ENCODE peak calls at places on chromosome 17, in four cellular contexts. U is heart left ventricle; A is T-helper 17 cell; L is stimulated activated CD8-positive, alpha-beta memory T cell treated with anti-CD3 and anti-CD28 coated beads, Interleukin-7, amount 100 ng/mL, for 1 hour. J is an unnamed sample.

GRCh38 chr17:63399856-63400255 is 46.2 kb downstream of the CYB561 start:
- DNase-seq in U (peak; percentile 85), A (no peak), L (no peak), J (no peak)

GRCh38 chr17:46072998-46073397 is 73.9 kb downstream of the STH start:
- DNase-seq in U (no peak), A (no peak), L (no peak), J (no peak)

GRCh38 chr17:80252871-80253270 is 7.8 kb upstream of the RNF213 start:
- DNase-seq in U (no peak), A (peak; percentile 72), L (peak; percentile 68), J (peak; percentile 90)

GRCh38 chr17:12806630-12807029 is 17.3 kb downstream of the ARHGAP44 start:
- DNase-seq in U (no peak), A (no peak), L (no peak), J (no peak)

GRCh38 chr17:37110012-37110701 is 161.4 kb downstream of the AATF start:
- DNase-seq in U (no peak), A (no peak), L (no peak), J (no peak)

GRCh38 chr17:1888741-1889140 is 58.9 kb downstream of the RPA1 start:
- DNase-seq in U (no peak), A (no peak), L (no peak), J (no peak)

GRCh38 chr17:35313875-35314409 is 59.5 kb downstream of the SLFN11 start:
- DNase-seq in U (peak; percentile 73), A (no peak), L (no peak), J (no peak)

GRCh38 chr17:57447357-57448019 is 191.2 kb downstream of the MSI2 start:
- DNase-seq in U (no peak), A (no peak), L (no peak), J (no peak)

GRCh38 chr17:34504814-34505484 is 74.4 kb upstream of the TMEM132E start:
- DNase-seq in U (no peak), A (no peak), L (no peak), J (no peak)

GRCh38 chr17:78915872-78916632 is 9.1 kb downstream of the TIMP2 start:
- DNase-seq in U (peak; percentile 87), A (no peak), L (no peak), J (no peak)

GRCh38 chr17:48100591-48101011 is 677 bp downstream of the CBX1 start:
- DNase-seq in U (peak; percentile 57), A (no peak), L (no peak), J (no peak)

GRCh38 chr17:3750926-3751325 is 27.2 kb downstream of the HASPIN start:
- DNase-seq in U (no peak), A (no peak), L (no peak), J (peak; percentile 76)

GRCh38 chr17:72711531-72712310 is 380.8 kb downstream of the SLC39A11 start:
- DNase-seq in U (no peak), A (no peak), L (no peak), J (no peak)

GRCh38 chr17:56592487-56593072 is 919 bp upstream of the NOG start:
- DNase-seq in U (peak; percentile 35), A (peak; percentile 53), L (peak; percentile 49), J (peak; percentile 59)

GRCh38 chr17:57557793-57558681 is 187.1 kb downstream of the CCDC182 start:
- DNase-seq in U (no peak), A (no peak), L (no peak), J (no peak)

GRCh38 chr17:77373298-77374169 is 232.8 kb downstream of the SEC14L1 start:
- DNase-seq in U (no peak), A (no peak), L (no peak), J (peak; percentile 56)

GRCh38 chr17:2057714-2058520 is 3.0 kb downstream of the HIC1 start:
- DNase-seq in U (no peak), A (no peak), L (no peak), J (no peak)

GRCh38 chr17:56125830-56126819 is 27.1 kb upstream of the ANKFN1 start:
- DNase-seq in U (no peak), A (no peak), L (no peak), J (no peak)

GRCh38 chr17:77571562-77571981 is 386.9 kb upstream of the TNRC6C start:
- DNase-seq in U (no peak), A (no peak), L (no peak), J (no peak)

GRCh38 chr17:2171725-2172446 is 117.0 kb downstream of the HIC1 start:
- DNase-seq in U (peak; percentile 84), A (no peak), L (no peak), J (no peak)

GRCh38 chr17:49747632-49748031 is 16.3 kb downstream of the FAM117A start:
- DNase-seq in U (no peak), A (no peak), L (no peak), J (no peak)

GRCh38 chr17:73058022-73058421 is 34.5 kb downstream of the SLC39A11 start:
- DNase-seq in U (no peak), A (no peak), L (no peak), J (no peak)

GRCh38 chr17:81586096-81586495 is 33.9 kb upstream of the FAAP100 start:
- DNase-seq in U (peak; percentile 11), A (no peak), L (no peak), J (no peak)

GRCh38 chr17:67467500-67468481 is 90.7 kb downstream of the PITPNC1 start:
- DNase-seq in U (no peak), A (no peak), L (no peak), J (no peak)

GRCh38 chr17:72244494-72244893 is 123.7 kb downstream of the SOX9 start:
- DNase-seq in U (no peak), A (no peak), L (no peak), J (no peak)

GRCh38 chr17:5203908-5204294 is 12.2 kb upstream of the ZNF594 start:
- DNase-seq in U (no peak), A (no peak), L (no peak), J (no peak)

GRCh38 chr17:75508122-75508719 is 7.1 kb downstream of the CASKIN2 start:
- DNase-seq in U (no peak), A (no peak), L (no peak), J (no peak)

GRCh38 chr17:6994666-6995246 is 1.1 kb upstream of the ALOX12 start:
- DNase-seq in U (no peak), A (no peak), L (no peak), J (no peak)

GRCh38 chr17:77496401-77496801 is 355.6 kb downstream of the SEC14L1 start:
- DNase-seq in U (peak; percentile 16), A (no peak), L (no peak), J (no peak)

GRCh38 chr17:57108656-57109392 is 23.8 kb downstream of the AKAP1 start:
- DNase-seq in U (peak; percentile 82), A (no peak), L (no peak), J (no peak)

GRCh38 chr17:18064053-18064452 is 23.7 kb upstream of the DRG2 start:
- DNase-seq in U (no peak), A (no peak), L (no peak), J (no peak)

GRCh38 chr17:50840311-50840851 is 5.0 kb downstream of the WFIKKN2 start:
- DNase-seq in U (no peak), A (no peak), L (no peak), J (no peak)

GRCh38 chr17:36808181-36808661 is 129.1 kb upstream of the LHX1 start:
- DNase-seq in U (no peak), A (no peak), L (no peak), J (no peak)

GRCh38 chr17:62950067-62950466 is 16.0 kb upstream of the TANC2 start:
- DNase-seq in U (peak; percentile 84), A (no peak), L (no peak), J (no peak)

GRCh38 chr17:82222816-82223215 is 6.0 kb upstream of the SLC16A3 start:
- DNase-seq in U (no peak), A (no peak), L (no peak), J (no peak)

GRCh38 chr17:64067642-64068041 is 47.2 kb upstream of the ICAM2 start:
- DNase-seq in U (no peak), A (no peak), L (no peak), J (no peak)

GRCh38 chr17:74309902-74310301 is 16.1 kb upstream of the KIF19 start:
- DNase-seq in U (no peak), A (no peak), L (no peak), J (no peak)

GRCh38 chr17:7213895-7214299 is 5.7 kb downstream of the DLG4 start:
- DNase-seq in U (peak; percentile 75), A (peak; percentile 54), L (no peak), J (no peak)

GRCh38 chr17:75273968-75274708 is 3.1 kb upstream of the MIF4GD start:
- DNase-seq in U (no peak), A (no peak), L (no peak), J (no peak)

GRCh38 chr17:68821860-68822693 is 133.1 kb downstream of the ABCA8 start:
- DNase-seq in U (no peak), A (no peak), L (no peak), J (no peak)